ENCODE peak calls at places on chromosomes 7 and 10, in seven cellular contexts. E, W, K, Z, L, J and Y are unnamed samples.
A peak's percentile ranks its signal among the peaks of the same experiment; 100 is the strongest.

GRCh38 chr7:121406866-121407439 is 10.8 kb upstream of the FAM3C start:
- DNase-seq in E (no peak), K (no peak), J (no peak), L (no peak), W (no peak), Z (no peak), Y (peak; percentile 51)

GRCh38 chr10:48473704-48474103 is 131.2 kb downstream of the ARHGAP22 start:
- DNase-seq in E (no peak), L (no peak), J (no peak), K (no peak), W (no peak), Z (no peak), Y (no peak)

GRCh38 chr7:45660901-45661211 is 86.7 kb downstream of the ADCY1 start:
- DNase-seq in E (no peak), Z (no peak), L (no peak), W (no peak), J (no peak), K (peak; percentile 36), Y (no peak)

GRCh38 chr7:34851431-34851830 is 185.9 kb downstream of the DPY19L1 start:
- DNase-seq in L (no peak), K (no peak), W (no peak), E (no peak), Z (no peak), J (no peak), Y (no peak)

GRCh38 chr10:6383099-6383812 is 180.5 kb downstream of the PFKFB3 start:
- DNase-seq in E (no peak), Z (no peak), L (peak; percentile 50), J (peak; percentile 12), K (no peak), W (no peak), Y (no peak)

GRCh38 chr10:124353091-124353815 is 65.5 kb downstream of the OAT start:
- DNase-seq in J (no peak), E (no peak), W (no peak), K (no peak), Z (no peak), L (no peak), Y (no peak)

GRCh38 chr7:20164420-20165145 is 52.6 kb downstream of the MACC1 start:
- DNase-seq in K (no peak), J (no peak), L (peak; percentile 71), W (no peak), Z (no peak), E (no peak), Y (no peak)

GRCh38 chr7:112501958-112502503 is 21.2 kb downstream of the LSMEM1 start:
- DNase-seq in L (no peak), J (no peak), K (no peak), W (no peak), E (no peak), Z (no peak), Y (no peak)

GRCh38 chr7:18903676-18904075 is 213.8 kb downstream of the TWIST1 start:
- DNase-seq in J (no peak), L (peak; percentile 75), E (no peak), Z (no peak), K (no peak), W (no peak), Y (no peak)

GRCh38 chr7:44257618-44258422 is 57.0 kb downstream of the YKT6 start:
- DNase-seq in E (peak; percentile 22), W (peak; percentile 64), J (peak; percentile 92), K (peak; percentile 89), Z (no peak), L (peak; percentile 93), Y (peak; percentile 41)

GRCh38 chr7:122067077-122067476 is 77.0 kb downstream of the AASS start:
- DNase-seq in L (no peak), Z (no peak), E (no peak), K (no peak), W (no peak), J (no peak), Y (no peak)

GRCh38 chr10:17510242-17510908 is 56.0 kb upstream of the ST8SIA6 start:
- DNase-seq in J (no peak), L (no peak), W (no peak), K (peak; percentile 65), Z (no peak), E (no peak), Y (no peak)

GRCh38 chr7:132275384-132275783 is 300.9 kb downstream of the PLXNA4 start:
- DNase-seq in J (no peak), Z (no peak), K (no peak), W (no peak), L (no peak), E (no peak), Y (no peak)

GRCh38 chr7:70782729-70783290 is 349.1 kb upstream of the GALNT17 start:
- DNase-seq in K (no peak), L (no peak), W (no peak), E (no peak), Z (no peak), J (no peak), Y (no peak)

GRCh38 chr10:72886596-72887522 is 6.7 kb upstream of the OIT3 start:
- DNase-seq in Z (no peak), E (no peak), L (no peak), W (no peak), J (peak; percentile 25), K (no peak), Y (no peak)

GRCh38 chr10:83410570-83410969 is 728.7 kb upstream of the GHITM start:
- DNase-seq in E (no peak), W (no peak), K (no peak), Z (no peak), J (no peak), L (no peak), Y (no peak)